ENCODE peak calls at places on chromosomes 4 and X, in ten cellular contexts. L, I, B, J, E, O, C, A, H and W are unnamed samples.

GRCh38 chr4:88621763-88622327 is 29.6 kb downstream of the HERC3 start:
- DNase-seq in L (no peak), I (no peak), B (no peak), J (no peak), E (no peak), O (no peak), C (no peak), A (no peak), H (no peak), W (no peak)

GRCh38 chr4:133483600-133484246 is 334.6 kb downstream of the PCDH10 start:
- DNase-seq in L (no peak), I (no peak), B (peak; percentile 57), J (no peak), E (peak; percentile 36), O (no peak), C (no peak), A (peak; percentile 32), H (peak; percentile 27), W (no peak)

GRCh38 chr4:73606465-73606974 is 13.7 kb downstream of the RASSF6 start:
- DNase-seq in L (peak; percentile 74), I (no peak), B (no peak), J (no peak), E (no peak), O (no peak), C (no peak), A (no peak), H (no peak), W (no peak)

GRCh38 chrX:1099146-1099770 is 113.2 kb downstream of the CRLF2 start:
- DNase-seq in L (no peak), I (peak; percentile 64), B (no peak), J (no peak), E (no peak), O (no peak), C (no peak), A (no peak), H (no peak), W (no peak)

GRCh38 chrX:103276581-103277002 is at the start of gene TCEAL5:
- DNase-seq in L (no peak), I (no peak), B (no peak), J (no peak), E (no peak), O (no peak), C (no peak), A (no peak), H (no peak), W (no peak)

GRCh38 chrX:138710866-138711331 is 618 bp downstream of the FGF13 start:
- DNase-seq in L (no peak), I (peak; percentile 72), B (no peak), J (peak; percentile 73), E (no peak), O (no peak), C (peak; percentile 21), A (no peak), H (no peak), W (no peak)

GRCh38 chrX:14027031-14027430 is 2.7 kb downstream of the GEMIN8 start:
- DNase-seq in L (no peak), I (no peak), B (peak; percentile 17), J (no peak), E (peak; percentile 53), O (no peak), C (no peak), A (no peak), H (peak; percentile 14), W (no peak)

GRCh38 chr4:71231073-71231752 is 107.6 kb upstream of the SLC4A4 start:
- DNase-seq in L (no peak), I (peak; percentile 89), B (peak; percentile 42), J (peak; percentile 92), E (peak; percentile 30), O (peak; percentile 90), C (peak; percentile 96), A (peak; percentile 82), H (peak; percentile 28), W (no peak)

GRCh38 chr4:187354740-187355139 is 631.1 kb upstream of the FAT1 start:
- DNase-seq in L (no peak), I (no peak), B (no peak), J (no peak), E (no peak), O (no peak), C (no peak), A (no peak), H (no peak), W (no peak)

GRCh38 chrX:36348509-36348908 is 429.0 kb downstream of the CFAP47 start:
- DNase-seq in L (no peak), I (no peak), B (no peak), J (no peak), E (no peak), O (no peak), C (no peak), A (no peak), H (no peak), W (no peak)

DNA sequence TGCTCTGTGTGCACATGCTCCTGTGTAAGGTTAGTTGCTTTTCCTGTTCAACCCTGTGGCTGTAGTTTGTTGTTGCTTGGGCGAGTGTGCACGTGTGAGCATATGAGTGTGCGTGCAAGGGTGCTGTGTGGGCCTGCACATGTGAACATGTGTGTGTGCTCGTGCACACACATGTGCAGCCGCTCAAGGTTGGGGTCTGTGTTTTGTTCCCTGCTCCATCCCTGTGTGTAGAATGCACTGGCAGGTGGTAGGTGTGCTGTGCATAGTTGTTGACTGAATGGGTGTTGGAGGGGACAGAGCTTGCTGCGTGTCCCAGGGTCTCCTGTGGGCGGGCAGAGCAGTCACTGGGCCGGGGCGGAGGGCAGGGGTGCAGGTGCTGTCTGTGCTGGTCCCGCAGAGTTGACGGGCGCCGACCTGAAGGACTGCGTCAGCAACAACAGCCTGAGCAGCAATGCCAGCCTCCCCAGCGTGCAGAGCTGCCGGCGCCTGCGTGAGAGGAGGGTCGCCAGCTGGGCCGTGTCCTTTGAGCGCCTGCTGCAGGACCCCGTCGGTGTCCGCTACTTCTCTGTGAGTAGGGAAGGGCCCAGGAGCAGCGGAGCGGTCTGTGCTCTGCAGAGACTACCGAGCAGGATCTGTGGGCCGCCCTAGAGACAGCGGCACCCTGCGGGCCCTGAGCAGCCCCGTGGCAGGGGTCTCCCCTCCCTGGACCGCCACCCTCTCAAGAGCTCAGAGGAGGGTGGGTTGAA is 27.9 kb upstream of the HGFAC start:
- DNase-seq in L (no peak), I (no peak), B (no peak), J (peak; percentile 69), E (no peak), O (no peak), C (peak; percentile 32), A (no peak), H (no peak), W (no peak)
- H3K4me3 ChIP-seq in L (no peak overlapping the region), I (no peak overlapping the region), B (no peak overlapping the region), J (no peak overlapping the region), E (no peak overlapping the region), O (no peak overlapping the region), C (no peak overlapping the region), A (no peak overlapping the region), H (no peak overlapping the region), W (no peak overlapping the region)

GRCh38 chr4:8024073-8024786 is 84.6 kb upstream of the AFAP1 start:
- DNase-seq in L (no peak), I (no peak), B (no peak), J (peak; percentile 54), E (no peak), O (no peak), C (no peak), A (no peak), H (no peak), W (no peak)

GRCh38 chr4:8022767-8023695 is 83.4 kb upstream of the AFAP1 start:
- DNase-seq in L (no peak), I (no peak), B (no peak), J (no peak), E (no peak), O (no peak), C (no peak), A (no peak), H (no peak), W (no peak)

GRCh38 chr4:8019396-8020365 is 80.0 kb upstream of the AFAP1 start:
- DNase-seq in L (no peak), I (no peak), B (no peak), J (no peak), E (no peak), O (peak; percentile 38), C (no peak), A (no peak), H (no peak), W (no peak)

GRCh38 chr4:8023696-8024033 is 84.0 kb upstream of the AFAP1 start:
- DNase-seq in L (no peak), I (no peak), B (no peak), J (no peak), E (no peak), O (no peak), C (no peak), A (no peak), H (no peak), W (no peak)

GRCh38 chr4:8021796-8022195 is 82.1 kb upstream of the AFAP1 start:
- DNase-seq in L (no peak), I (no peak), B (no peak), J (no peak), E (no peak), O (no peak), C (no peak), A (no peak), H (peak; percentile 47), W (no peak)
- TF ChIP-seq CTCF in L (no peak), I (no peak), B (no peak), J (no peak), E (peak; percentile 17), O (no peak), C (no peak), A (peak; percentile 1), H (peak; percentile 45), W (peak; percentile 23)

DNA sequence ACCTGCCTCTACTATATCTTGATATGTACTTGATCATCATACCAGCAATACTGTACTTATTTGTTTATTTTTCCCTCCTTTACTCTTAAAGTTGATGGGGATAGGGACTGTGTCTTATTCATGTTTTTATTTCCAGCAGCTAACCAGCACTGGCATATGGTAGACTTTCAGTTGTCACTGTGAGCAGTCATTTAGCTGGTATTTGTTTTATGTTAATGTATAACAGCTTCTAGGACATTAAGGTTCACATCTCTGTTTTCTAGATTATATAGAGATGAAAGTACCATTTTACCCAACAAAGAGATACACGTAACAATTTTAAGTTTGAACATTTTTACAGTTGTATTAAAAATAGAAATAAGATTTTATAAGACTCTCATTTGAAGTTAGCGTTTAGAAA is 17.9 kb downstream of the METTL14 start:
- DNase-seq in L (no peak), I (no peak), B (no peak), J (no peak), E (no peak), O (no peak), C (no peak), A (no peak), H (no peak), W (no peak)
- H3K4me3 ChIP-seq in L (no peak overlapping the region), I (no peak overlapping the region), B (no peak overlapping the region), J (no peak overlapping the region), E (no peak overlapping the region), O (no peak overlapping the region), C (no peak overlapping the region), A (no peak overlapping the region), H (no peak overlapping the region), W (no peak overlapping the region)

DNA sequence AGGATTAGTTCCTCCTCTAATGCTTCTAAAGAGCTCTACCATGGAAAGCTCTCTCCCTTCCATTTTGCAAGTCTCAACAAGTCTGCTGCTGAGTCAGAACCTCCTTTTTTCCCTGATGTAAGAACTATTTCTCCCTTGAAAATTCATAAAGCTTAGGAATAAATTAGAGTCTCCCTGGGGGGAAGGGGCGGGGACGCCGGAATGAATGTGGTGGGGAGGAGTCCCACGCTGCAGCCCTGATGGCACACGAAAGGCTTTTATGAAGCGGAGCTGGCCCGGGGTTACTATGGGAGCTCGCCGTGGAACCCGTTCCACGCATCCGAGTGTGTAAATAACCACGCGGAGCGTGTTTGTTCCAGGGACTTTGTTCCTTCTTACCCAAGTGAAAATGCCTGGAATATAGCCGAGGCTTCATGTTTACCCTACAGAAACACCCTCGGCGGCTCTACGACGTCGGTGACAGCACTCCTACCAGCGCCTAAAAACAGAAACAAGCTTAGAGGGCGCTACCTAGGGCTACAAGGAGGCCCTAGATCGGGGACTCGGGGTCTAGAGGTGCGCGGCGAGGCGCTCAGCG is 945 bp upstream of the CPEB2 start:
- DNase-seq in L (no peak), I (peak; percentile 95), B (peak; percentile 97), J (peak; percentile 93), E (peak; percentile 97), O (peak; percentile 80), C (peak; percentile 84), A (peak; percentile 96), H (peak; percentile 51), W (peak; percentile 32)
- TF ChIP-seq CTCF in L (no peak), I (no peak), B (peak; percentile 27), J (no peak), E (no peak), O (no peak), C (no peak), A (no peak), H (peak; percentile 8), W (no peak)